ENCODE peak calls at places on chromosome 5, in ten cellular contexts. P is islet precursor cell; N is dorsolateral prefrontal cortex; O is HS-5; K is stimulated activated CD8-positive, alpha-beta memory T cell treated with anti-CD3 and anti-CD28 coated beads, Interleukin-7, amount 100 ng/mL, for 48 hours; X is tibial nerve; A is BE2C; J is brain microvascular endothelial cell; S is dermis microvascular lymphatic vessel endothelial cell; Z is SW 1271. L is an unnamed sample.

GRCh38 chr5:132425009-132425937 is 55.8 kb downstream of the SLC22A5 start:
- DNase-seq in P (peak; percentile 19), N (no peak), O (no peak), K (no peak), X (no peak), A (no peak), J (peak; percentile 86), S (no peak), Z (no peak), L (no peak)

GRCh38 chr5:179317411-179318192 is 27.7 kb downstream of the ADAMTS2 start:
- DNase-seq in P (no peak), N (peak; percentile 28), O (no peak), K (no peak), X (no peak), A (peak; percentile 3), J (no peak), S (no peak), Z (no peak), L (no peak)

GRCh38 chr5:90144625-90145327 is 264.8 kb downstream of the CETN3 start:
- DNase-seq in P (peak; percentile 53), N (no peak), O (no peak), K (no peak), X (no peak), A (no peak), J (peak; percentile 32), S (no peak), Z (no peak), L (no peak)

GRCh38 chr5:176412517-176413254 is 3.7 kb downstream of the CLTB start:
- DNase-seq in P (no peak), N (no peak), O (no peak), K (no peak), X (no peak), A (no peak), J (no peak), S (no peak), Z (no peak), L (no peak)

GRCh38 chr5:6720561-6720921 is 7.3 kb downstream of the TENT4A start:
- DNase-seq in P (no peak), N (no peak), O (no peak), K (no peak), X (no peak), A (no peak), J (no peak), S (no peak), Z (no peak), L (no peak)

GRCh38 chr5:175377816-175378215 is 66.2 kb downstream of the DRD1 start:
- DNase-seq in P (no peak), N (no peak), O (no peak), K (no peak), X (no peak), A (no peak), J (no peak), S (no peak), Z (no peak), L (no peak)

GRCh38 chr5:72170101-72170500 is 62.8 kb downstream of the MAP1B start:
- DNase-seq in P (no peak), N (no peak), O (no peak), K (no peak), X (no peak), A (no peak), J (no peak), S (no peak), Z (no peak), L (no peak)

GRCh38 chr5:150574818-150575537 is 65.5 kb upstream of the SYNPO start:
- DNase-seq in P (peak; percentile 51), N (no peak), O (no peak), K (no peak), X (peak; percentile 23), A (peak; percentile 84), J (no peak), S (no peak), Z (no peak), L (no peak)

GRCh38 chr5:56580864-56581263 is 234.5 kb upstream of the MAP3K1 start:
- DNase-seq in P (no peak), N (no peak), O (no peak), K (no peak), X (no peak), A (no peak), J (no peak), S (no peak), Z (no peak), L (no peak)

GRCh38 chr5:133203317-133204305 is 151.8 kb downstream of the HSPA4 start:
- DNase-seq in P (no peak), N (no peak), O (no peak), K (no peak), X (no peak), A (peak; percentile 39), J (no peak), S (no peak), Z (no peak), L (no peak)

GRCh38 chr5:176361437-176362097 is at the start of gene KIAA1191:
- DNase-seq in P (peak; percentile 97), N (peak; percentile 97), O (peak; percentile 63), K (peak; percentile 83), X (peak; percentile 86), A (peak; percentile 96), J (peak; percentile 94), S (peak; percentile 85), Z (peak; percentile 91), L (peak; percentile 69)

GRCh38 chr5:131879705-131880104 is 65.8 kb downstream of the MEIKIN start:
- DNase-seq in P (no peak), N (no peak), O (no peak), K (no peak), X (no peak), A (no peak), J (no peak), S (no peak), Z (no peak), L (no peak)

GRCh38 chr5:116354699-116355098 is 219.9 kb downstream of the SEMA6A start:
- DNase-seq in P (no peak), N (no peak), O (no peak), K (no peak), X (no peak), A (no peak), J (no peak), S (no peak), Z (no peak), L (no peak)

GRCh38 chr5:179759961-179760541 is 27.4 kb downstream of the MAML1 start:
- DNase-seq in P (peak; percentile 67), N (peak; percentile 41), O (no peak), K (no peak), X (no peak), A (no peak), J (no peak), S (no peak), Z (no peak), L (no peak)

GRCh38 chr5:111530298-111530740 is 18.0 kb upstream of the STARD4 start:
- DNase-seq in P (peak; percentile 91), N (peak; percentile 68), O (no peak), K (peak; percentile 66), X (no peak), A (no peak), J (peak; percentile 98), S (no peak), Z (peak; percentile 89), L (no peak)

GRCh38 chr5:65919773-65920172 is 6.6 kb upstream of the ERBIN start:
- DNase-seq in P (no peak), N (no peak), O (no peak), K (no peak), X (no peak), A (no peak), J (no peak), S (no peak), Z (no peak), L (no peak)

GRCh38 chr5:59385700-59386099 is 507.8 kb downstream of the PDE4D start:
- DNase-seq in P (no peak), N (no peak), O (no peak), K (no peak), X (no peak), A (no peak), J (no peak), S (no peak), Z (no peak), L (no peak)

GRCh38 chr5:94218374-94218773 is 400.0 kb downstream of the KIAA0825 start:
- DNase-seq in P (peak; percentile 63), N (no peak), O (peak; percentile 94), K (no peak), X (no peak), A (no peak), J (peak; percentile 78), S (no peak), Z (peak; percentile 83), L (no peak)

GRCh38 chr5:133895979-133896378 is 72.4 kb downstream of the C5orf15 start:
- DNase-seq in P (no peak), N (no peak), O (no peak), K (no peak), X (no peak), A (no peak), J (no peak), S (no peak), Z (no peak), L (no peak)

GRCh38 chr5:172789687-172790495 is 18.9 kb upstream of the DUSP1 start:
- DNase-seq in P (no peak), N (no peak), O (no peak), K (no peak), X (peak; percentile 21), A (no peak), J (no peak), S (no peak), Z (no peak), L (no peak)

GRCh38 chr5:983238-983524 is 25.4 kb upstream of the NKD2 start:
- DNase-seq in P (no peak), N (no peak), O (no peak), K (no peak), X (no peak), A (no peak), J (no peak), S (no peak), Z (no peak), L (no peak)

GRCh38 chr5:134714537-134714936 is 23.8 kb upstream of the CAMLG start:
- DNase-seq in P (no peak), N (no peak), O (no peak), K (no peak), X (no peak), A (no peak), J (no peak), S (no peak), Z (no peak), L (no peak)

GRCh38 chr5:80653497-80653896 is 955 bp upstream of the MSH3 start:
- DNase-seq in P (no peak), N (no peak), O (no peak), K (no peak), X (no peak), A (no peak), J (no peak), S (no peak), Z (no peak), L (no peak)

L was measured in LNCaP clone FGC.